ENCODE peak calls at places on chromosomes 16 and 17, in nine cellular contexts. V, H, C, S, E, A, M, F and P are unnamed samples.

GRCh38 chr16:9787717-9788116 is 394.5 kb downstream of the GRIN2A start:
- DNase-seq in C (no peak), E (no peak), H (no peak), F (no peak), V (no peak), A (no peak), M (no peak), S (no peak), P (no peak)

GRCh38 chr16:66459878-66460277 is 32.8 kb downstream of the BEAN1 start:
- DNase-seq in S (peak), M (no peak), E (no peak), C (no peak), V (no peak), F (peak), H (no peak), A (no peak), P (no peak)

GRCh38 chr16:83458612-83459011 is 349.2 kb upstream of the HSBP1 start:
- DNase-seq in H (no peak), A (no peak), E (no peak), V (no peak), C (no peak), F (no peak), M (no peak), S (no peak), P (no peak)

GRCh38 chr16:74673876-74674275 is 7.2 kb upstream of the RFWD3 start:
- DNase-seq in V (no peak), A (no peak), F (no peak), H (no peak), E (no peak), M (no peak), S (no peak), C (no peak), P (no peak)

GRCh38 chr17:2214047-2214717 is 89.4 kb downstream of the SMG6 start:
- DNase-seq in M (no peak), E (no peak), A (peak), S (peak), V (no peak), F (peak), C (peak), H (peak), P (no peak)

GRCh38 chr17:64042700-64043485 is 22.5 kb upstream of the ICAM2 start:
- DNase-seq in S (no peak), F (no peak), M (no peak), A (no peak), V (no peak), E (no peak), H (no peak), C (no peak), P (no peak)

GRCh38 chr17:68777243-68777855 is 176.2 kb upstream of the FAM20A start:
- DNase-seq in C (peak), F (peak), S (no peak), M (peak), E (no peak), A (no peak), H (peak), V (peak), P (no peak)

GRCh38 chr16:4313563-4314531 is 2.0 kb upstream of the GLIS2 start:
- DNase-seq in C (peak), F (no peak), A (no peak), V (no peak), S (no peak), E (no peak), M (peak), H (no peak), P (peak)

GRCh38 chr17:40490289-40490853 is 11.1 kb downstream of the TNS4 start:
- DNase-seq in F (peak), A (no peak), C (peak), H (peak), E (no peak), S (no peak), V (peak), M (no peak), P (no peak)

GRCh38 chr16:72270531-72270930 is 98.6 kb upstream of the PMFBP1 start:
- DNase-seq in A (no peak), H (no peak), V (no peak), M (no peak), C (peak), E (no peak), F (no peak), S (no peak), P (no peak)

GRCh38 chr16:81480856-81481821 is 36.5 kb downstream of the CMIP start:
- DNase-seq in A (no peak), M (peak), F (peak), V (no peak), E (no peak), C (peak), H (peak), S (no peak), P (peak)

GRCh38 chr16:842061-842476 is 41.5 kb upstream of the GNG13 start:
- DNase-seq in S (no peak), H (no peak), C (no peak), F (no peak), A (no peak), M (no peak), V (no peak), E (no peak), P (no peak)

GRCh38 chr17:52837502-52837901 is 679.0 kb upstream of the CA10 start:
- DNase-seq in S (no peak), F (no peak), A (no peak), E (no peak), H (no peak), V (no peak), M (no peak), C (no peak), P (no peak)

GRCh38 chr16:86961133-86961720 is 356.0 kb downstream of the C16orf95 start:
- DNase-seq in C (no peak), M (no peak), H (no peak), E (no peak), A (no peak), F (peak), S (no peak), V (no peak), P (no peak)

DNA sequence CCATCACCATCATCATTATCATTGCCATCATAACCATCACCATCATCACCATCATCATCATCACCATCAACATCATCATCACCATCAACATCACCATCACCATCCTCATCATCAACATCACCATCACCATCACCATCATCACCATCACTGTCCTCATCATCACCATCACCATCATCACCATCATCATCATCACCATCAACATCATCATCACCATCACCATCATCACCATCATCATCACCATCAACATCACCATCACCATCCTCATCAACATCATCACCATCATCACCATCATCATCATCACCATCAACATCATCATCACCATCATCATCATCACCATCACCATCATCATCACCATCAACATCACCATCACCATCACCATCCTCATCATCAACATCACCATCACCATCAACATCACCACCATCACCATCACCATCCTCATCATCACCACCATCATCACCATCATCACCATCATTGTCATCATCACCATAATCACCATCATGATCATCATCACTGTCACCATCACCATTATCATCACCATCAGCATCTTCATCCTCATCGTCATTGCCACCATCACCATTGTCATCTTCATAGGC is 23.9 kb downstream of the COX4I1 start:
- DNase-seq in F (no peak), A (no peak), S (no peak), C (no peak), M (no peak), H (no peak), E (no peak), V (no peak), P (no peak)
- TF ChIP-seq POLR2AphosphoS5 in F (no peak), A (no peak), S (no peak), C (no peak), M (no peak), H (no peak), E (no peak), V (no peak), P (no peak)

GRCh38 chr16:56935201-56935600 is 3.3 kb downstream of the HERPUD1 start:
- DNase-seq in H (no peak), C (no peak), E (no peak), V (no peak), M (no peak), F (no peak), A (no peak), S (no peak), P (no peak)
- TF ChIP-seq POLR2AphosphoS5 in H (no peak), C (no peak), E (no peak), V (no peak), M (no peak), F (no peak), A (no peak), S (no peak), P (no peak)

DNA sequence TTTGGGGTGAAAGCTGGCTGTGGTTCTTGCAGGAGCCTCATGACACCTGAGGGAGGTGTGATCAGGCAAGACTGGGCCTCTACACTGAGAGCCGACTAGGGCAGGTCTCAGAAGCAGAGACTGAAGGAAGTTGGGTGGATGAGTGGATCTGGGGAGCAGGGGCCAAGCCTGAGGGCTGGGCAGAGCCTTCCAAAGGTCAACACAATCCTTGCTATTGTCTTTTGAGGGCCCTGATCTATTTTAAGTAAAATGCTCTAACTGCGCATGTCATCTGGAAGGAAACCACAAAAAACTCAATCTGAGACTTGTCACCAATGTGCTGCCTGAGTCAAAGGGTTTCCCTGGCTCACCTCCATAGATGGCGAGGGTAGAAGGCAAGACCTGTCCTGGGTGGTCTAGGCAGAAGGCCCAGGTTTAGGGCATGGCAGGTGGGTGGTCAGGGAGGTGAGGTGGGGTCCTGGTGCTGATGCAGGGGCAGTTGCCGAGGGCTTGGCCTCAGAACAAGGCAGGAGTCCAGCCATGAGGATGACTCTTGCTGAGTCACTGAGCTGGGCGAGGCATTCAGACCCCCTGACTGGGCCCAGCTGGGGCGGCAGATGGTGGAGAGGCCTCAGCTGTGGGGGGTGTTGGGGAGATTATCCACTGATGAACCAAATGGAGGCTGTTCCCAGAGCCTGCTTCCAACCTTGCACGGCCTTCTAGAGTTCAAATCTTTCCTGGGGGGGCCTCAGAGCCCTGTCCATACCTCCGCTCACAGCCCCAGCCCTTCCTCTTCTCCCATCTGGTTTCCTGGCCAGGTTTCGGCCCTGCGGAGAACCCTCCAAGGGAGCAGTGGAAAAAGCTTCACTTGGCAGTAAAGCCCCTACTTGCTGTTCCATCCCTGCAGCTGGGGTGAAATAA is 5.1 kb downstream of the MVP start:
- DNase-seq in M (no peak), C (peak), E (no peak), A (no peak), V (no peak), H (no peak), F (peak), S (no peak), P (peak)
- TF ChIP-seq POLR2AphosphoS5 in M (no peak), C (peak), E (no peak), A (no peak), V (no peak), H (no peak), F (peak), S (no peak), P (no peak)

GRCh38 chr16:75804368-75804767 is 78.1 kb upstream of the CPHXL start:
- DNase-seq in S (no peak), H (no peak), E (no peak), F (no peak), M (no peak), C (no peak), V (no peak), A (no peak), P (no peak)
- TF ChIP-seq POLR2AphosphoS5 in S (no peak), H (no peak), E (no peak), F (no peak), M (no peak), C (no peak), V (no peak), A (no peak), P (no peak)

GRCh38 chr17:35847633-35848373 is 20.9 kb downstream of the HEATR9 start:
- DNase-seq in M (no peak), E (no peak), C (no peak), H (no peak), S (no peak), F (no peak), A (no peak), V (no peak), P (no peak)
- TF ChIP-seq POLR2AphosphoS5 in M (peak), E (no peak), C (no peak), H (peak), S (no peak), F (no peak), A (no peak), V (no peak), P (peak)